ENCODE peak calls at places on chromosomes 4 and X, in nine cellular contexts. V is Calu3; B is HFF-Myc; R is dorsolateral prefrontal cortex; O is mesenchymal stem cell; E is ureter; A is CD4-positive, alpha-beta T cell; U is upper lobe of right lung; M is putamen. I is an unnamed sample.

GRCh38 chrX:24355095-24355494 is 5.3 kb upstream of the SUPT20HL1 start:
- DNase-seq in V (no peak), B (no peak), R (no peak), O (no peak), E (no peak), A (no peak), U (no peak), M (no peak), I (no peak)

GRCh38 chrX:1464282-1465131 is 11.8 kb upstream of the ASMTL start:
- DNase-seq in V (no peak), B (no peak), R (no peak), O (no peak), E (peak), A (no peak), U (peak), M (no peak), I (peak)

GRCh38 chrX:119477812-119478232 is 9.6 kb downstream of the SLC25A5 start:
- DNase-seq in V (peak), B (no peak), R (no peak), O (peak), E (no peak), A (no peak), U (no peak), M (no peak), I (no peak)

GRCh38 chr4:16001484-16001858 is 38.5 kb upstream of the FGFBP2 start:
- DNase-seq in V (peak), B (peak), R (peak), O (peak), E (peak), A (peak), U (no peak), M (peak), I (peak)

GRCh38 chrX:39816871-39817731 is 280.7 kb downstream of the BCOR start:
- DNase-seq in V (no peak), B (no peak), R (peak), O (peak), E (no peak), A (no peak), U (no peak), M (peak), I (peak)

GRCh38 chrX:81202413-81202794 is 502 bp downstream of the SH3BGRL start:
- DNase-seq in V (no peak), B (no peak), R (no peak), O (no peak), E (no peak), A (no peak), U (no peak), M (peak), I (peak)

GRCh38 chr4:3218824-3219760 is 29.9 kb upstream of the MSANTD1 start:
- DNase-seq in V (no peak), B (no peak), R (no peak), O (no peak), E (no peak), A (no peak), U (no peak), M (no peak), I (no peak)

GRCh38 chrX:1618689-1619088 is 3.8 kb downstream of the ASMT start:
- DNase-seq in V (no peak), B (no peak), R (no peak), O (no peak), E (no peak), A (no peak), U (no peak), M (no peak), I (no peak)

GRCh38 chrX:71998836-71999509 is 88.3 kb downstream of the NHSL2 start:
- DNase-seq in V (peak), B (no peak), R (no peak), O (peak), E (no peak), A (peak), U (no peak), M (no peak), I (peak)

GRCh38 chr4:164383187-164384181 is 370.4 kb upstream of the SMIM31 start:
- DNase-seq in V (no peak), B (no peak), R (peak), O (peak), E (no peak), A (no peak), U (peak), M (peak), I (no peak)

GRCh38 chr4:33883111-33883510 is 2361.2 kb downstream of the ARAP2 start:
- DNase-seq in V (no peak), B (no peak), R (no peak), O (no peak), E (no peak), A (no peak), U (no peak), M (no peak), I (no peak)

I was measured in DND-41.